ENCODE peak calls at places on chromosomes 5 and 9, in seven cellular contexts. H, L, M, A, N, W and P are unnamed samples.

GRCh38 chr9:86754581-86754980 is 192.7 kb downstream of the GAS1 start:
- DNase-seq in H (no peak), L (no peak), M (no peak), A (no peak), N (no peak), W (no peak), P (no peak)

GRCh38 chr5:32004404-32004803 is 169.7 kb downstream of the GOLPH3 start:
- DNase-seq in H (no peak), L (peak), M (no peak), A (no peak), N (no peak), W (no peak), P (no peak)

GRCh38 chr5:107878676-107879075 is 207.9 kb upstream of the EFNA5 start:
- DNase-seq in H (no peak), L (no peak), M (no peak), A (no peak), N (no peak), W (no peak), P (no peak)

GRCh38 chr5:115787426-115787825 is 29.0 kb downstream of the CDO1 start:
- DNase-seq in H (no peak), L (no peak), M (no peak), A (no peak), N (no peak), W (no peak), P (no peak)

GRCh38 chr5:143037071-143037470 is 266.9 kb downstream of the ARHGAP26 start:
- DNase-seq in H (no peak), L (no peak), M (no peak), A (no peak), N (no peak), W (peak), P (no peak)

GRCh38 chr9:121861501-121862180 is 210.2 kb downstream of the DAB2IP start:
- DNase-seq in H (peak), L (no peak), M (peak), A (peak), N (peak), W (peak), P (no peak)

GRCh38 chr5:141636413-141637265 is at the start of the genes HDAC3 and RELL2:
- DNase-seq in H (peak), L (peak), M (peak), A (peak), N (peak), W (peak), P (peak)

GRCh38 chr9:127444921-127445850 is 6.0 kb downstream of the RPL12 start:
- DNase-seq in H (no peak), L (no peak), M (no peak), A (no peak), N (no peak), W (peak), P (no peak)

GRCh38 chr5:50995285-50995942 is 329.0 kb downstream of the PARP8 start:
- DNase-seq in H (no peak), L (no peak), M (no peak), A (peak), N (no peak), W (peak), P (no peak)

GRCh38 chr5:32326216-32326772 is 13.6 kb upstream of the MTMR12 start:
- DNase-seq in H (peak), L (no peak), M (no peak), A (no peak), N (no peak), W (no peak), P (no peak)

GRCh38 chr5:33465120-33465519 is 24.4 kb downstream of the TARS1 start:
- DNase-seq in H (no peak), L (no peak), M (no peak), A (no peak), N (no peak), W (no peak), P (no peak)

GRCh38 chr5:83488271-83488670 is 16.7 kb downstream of the VCAN start:
- DNase-seq in H (no peak), L (no peak), M (no peak), A (no peak), N (no peak), W (peak), P (no peak)

GRCh38 chr5:109775130-109775529 is 85.4 kb downstream of the MAN2A1 start:
- DNase-seq in H (no peak), L (no peak), M (no peak), A (no peak), N (no peak), W (no peak), P (no peak)
- H3K4me3 ChIP-seq in H (no peak), L (no peak), M (no peak), A (no peak), N (no peak), W (no peak), P (no peak)

DNA sequence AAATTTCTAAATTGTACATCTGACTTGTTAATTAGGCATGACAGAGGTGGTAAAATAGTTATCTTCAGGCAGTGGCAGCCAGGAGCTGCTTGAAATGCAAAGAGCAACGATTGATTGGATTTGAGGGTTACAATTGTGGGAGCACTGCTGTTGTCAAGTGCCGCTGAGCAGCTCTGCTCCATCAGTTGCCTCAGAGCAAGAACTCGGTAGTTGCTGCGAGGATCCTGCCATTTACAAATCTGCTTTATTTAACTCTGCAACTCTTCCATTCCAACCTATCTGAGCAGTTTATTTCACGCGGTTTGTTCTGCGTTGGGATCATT is 12.6 kb downstream of the PBX3 start:
- DNase-seq in H (no peak), L (no peak), M (no peak), A (no peak), N (no peak), W (peak), P (no peak)
- H3K4me3 ChIP-seq in H (no peak), L (peak), M (no peak), A (no peak), N (peak), W (peak), P (no peak)

DNA sequence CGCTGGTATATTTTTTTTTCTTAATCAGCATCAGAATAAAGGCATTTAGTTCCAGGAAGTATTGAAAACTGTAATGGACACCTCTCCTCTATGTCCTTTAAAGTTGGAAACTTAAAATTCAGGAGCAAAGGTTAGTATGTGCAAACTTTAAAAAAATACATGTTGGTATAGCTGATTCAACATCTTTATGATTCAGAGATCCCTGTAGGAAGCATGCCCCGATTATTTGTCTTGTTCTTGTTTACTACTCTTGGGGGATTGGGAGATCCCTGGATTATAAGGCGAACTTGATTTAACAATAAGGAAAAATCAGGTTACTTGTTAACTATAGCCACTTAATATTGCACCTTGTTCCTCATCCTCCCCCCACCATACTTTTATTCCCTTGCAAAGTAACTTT is 1.7 kb downstream of the F2RL1 start:
- DNase-seq in H (no peak), L (no peak), M (no peak), A (no peak), N (no peak), W (no peak), P (no peak)
- H3K4me3 ChIP-seq in H (peak), L (peak), M (no peak), A (no peak), N (peak), W (peak), P (no peak)

GRCh38 chr5:10797246-10797645 is 36.2 kb upstream of the DAP start:
- DNase-seq in H (no peak), L (no peak), M (no peak), A (no peak), N (no peak), W (no peak), P (no peak)

GRCh38 chr5:10800852-10801251 is 39.8 kb upstream of the DAP start:
- DNase-seq in H (no peak), L (no peak), M (no peak), A (no peak), N (no peak), W (no peak), P (no peak)

GRCh38 chr5:10801931-10802674 is 41.1 kb upstream of the DAP start:
- DNase-seq in H (no peak), L (no peak), M (peak), A (peak), N (no peak), W (peak), P (no peak)
- H3K4me3 ChIP-seq in H (no peak), L (no peak), M (no peak), A (no peak), N (no peak), W (no peak), P (no peak)

GRCh38 chr5:158398360-158399201 is 539.6 kb upstream of the CLINT1 start:
- DNase-seq in H (no peak), L (no peak), M (no peak), A (no peak), N (no peak), W (no peak), P (peak)
- H3K4me3 ChIP-seq in H (no peak), L (no peak), M (no peak), A (no peak), N (no peak), W (no peak), P (no peak)